ENCODE peak calls at places on chromosomes 12 and 14, in eight cellular contexts. D is H9, Z is vagina, B is coronary artery, I is bronchial epithelial cell, O is RWPE1, E is HFFc6, V is Calu3. U is an unnamed sample.

GRCh38 chr14:103805708-103806107 is 41.7 kb downstream of the PPP1R13B start:
- DNase-seq in D (no peak), Z (no peak), B (no peak), I (no peak), O (no peak), E (no peak), V (no peak), U (no peak)

GRCh38 chr14:76257111-76257803 is 105.5 kb downstream of the GPATCH2L start:
- DNase-seq in D (no peak), Z (no peak), B (no peak), I (no peak), O (no peak), E (no peak), V (no peak), U (no peak)

GRCh38 chr14:105581551-105582341 is 55.4 kb downstream of the TMEM121 start:
- DNase-seq in D (no peak), Z (no peak), B (peak), I (no peak), O (no peak), E (no peak), V (no peak), U (peak)

GRCh38 chr12:12734561-12735071 is 17.4 kb downstream of the CDKN1B start:
- DNase-seq in D (no peak), Z (no peak), B (no peak), I (no peak), O (no peak), E (peak), V (no peak), U (no peak)

GRCh38 chr12:24751181-24751580 is 197.7 kb downstream of the BCAT1 start:
- DNase-seq in D (no peak), Z (no peak), B (no peak), I (no peak), O (no peak), E (no peak), V (no peak), U (no peak)

GRCh38 chr12:74317078-74317581 is 220.5 kb upstream of the ATXN7L3B start:
- DNase-seq in D (peak), Z (no peak), B (no peak), I (peak), O (peak), E (no peak), V (peak), U (no peak)

GRCh38 chr14:75373616-75374015 is 54.2 kb upstream of the JDP2 start:
- DNase-seq in D (no peak), Z (peak), B (no peak), I (no peak), O (no peak), E (no peak), V (no peak), U (no peak)

GRCh38 chr14:54606178-54606577 is 39.2 kb downstream of the SAMD4A start:
- DNase-seq in D (peak), Z (no peak), B (no peak), I (no peak), O (no peak), E (peak), V (no peak), U (peak)

GRCh38 chr12:102481705-102482104 is 1.3 kb upstream of the IGF1 start:
- DNase-seq in D (no peak), Z (no peak), B (no peak), I (no peak), O (no peak), E (no peak), V (no peak), U (no peak)

GRCh38 chr14:104444159-104445030 is 135.2 kb upstream of the C14orf180 start:
- DNase-seq in D (no peak), Z (peak), B (no peak), I (no peak), O (no peak), E (no peak), V (no peak), U (peak)

GRCh38 chr14:58455593-58456265 is 28.2 kb downstream of the KIAA0586 start:
- DNase-seq in D (no peak), Z (no peak), B (no peak), I (peak), O (peak), E (peak), V (no peak), U (no peak)

GRCh38 chr14:84017533-84017932 is 1512.4 kb upstream of the FLRT2 start:
- DNase-seq in D (no peak), Z (no peak), B (no peak), I (no peak), O (no peak), E (no peak), V (no peak), U (no peak)

GRCh38 chr12:39230086-39230485 is 212.8 kb downstream of the KIF21A start:
- DNase-seq in D (no peak), Z (no peak), B (no peak), I (peak), O (peak), E (no peak), V (no peak), U (no peak)

GRCh38 chr12:116996058-116996457 is 85.3 kb downstream of the FBXW8 start:
- DNase-seq in D (no peak), Z (no peak), B (no peak), I (no peak), O (no peak), E (no peak), V (no peak), U (no peak)

GRCh38 chr14:28321475-28322244 is 444.9 kb upstream of the FOXG1 start:
- DNase-seq in D (no peak), Z (no peak), B (no peak), I (peak), O (peak), E (no peak), V (no peak), U (no peak)

GRCh38 chr14:59463773-59464650 is 1.2 kb downstream of the GPR135 start:
- DNase-seq in D (peak), Z (no peak), B (no peak), I (no peak), O (no peak), E (no peak), V (no peak), U (peak)

GRCh38 chr12:96710127-96710745 is 196.8 kb upstream of the NEDD1 start:
- DNase-seq in D (peak), Z (no peak), B (no peak), I (peak), O (no peak), E (no peak), V (peak), U (no peak)

GRCh38 chr14:68627868-68628604 is 164.8 kb downstream of the ZFP36L1 start:
- DNase-seq in D (peak), Z (peak), B (peak), I (peak), O (no peak), E (no peak), V (peak), U (peak)

GRCh38 chr14:76793956-76794355 is 18.7 kb downstream of the ANGEL1 start:
- DNase-seq in D (no peak), Z (no peak), B (no peak), I (no peak), O (no peak), E (no peak), V (no peak), U (no peak)

GRCh38 chr12:91620422-91620821 is 437.8 kb upstream of the DCN start:
- DNase-seq in D (no peak), Z (no peak), B (no peak), I (no peak), O (no peak), E (no peak), V (no peak), U (no peak)

GRCh38 chr12:52044284-52044983 is 6.8 kb upstream of the NR4A1 start:
- DNase-seq in D (no peak), Z (no peak), B (peak), I (no peak), O (no peak), E (peak), V (no peak), U (peak)

GRCh38 chr12:90099288-90099687 is 390.6 kb upstream of the ATP2B1 start:
- DNase-seq in D (no peak), Z (no peak), B (no peak), I (peak), O (no peak), E (peak), V (no peak), U (no peak)

GRCh38 chr12:116060765-116061164 is 216.7 kb downstream of the MED13L start:
- DNase-seq in D (no peak), Z (no peak), B (no peak), I (no peak), O (no peak), E (no peak), V (no peak), U (no peak)

GRCh38 chr12:56808954-56809353 is 45.8 kb downstream of the HSD17B6 start:
- DNase-seq in D (no peak), Z (no peak), B (no peak), I (peak), O (no peak), E (peak), V (no peak), U (no peak)

GRCh38 chr14:68534301-68534700 is 258.6 kb downstream of the ZFP36L1 start:
- DNase-seq in D (no peak), Z (no peak), B (no peak), I (no peak), O (no peak), E (no peak), V (no peak), U (no peak)

GRCh38 chr12:45509621-45510020 is 219.9 kb upstream of the ARID2 start:
- DNase-seq in D (no peak), Z (no peak), B (no peak), I (no peak), O (no peak), E (no peak), V (no peak), U (no peak)

GRCh38 chr14:21917699-21918436 is 244.2 kb upstream of the OR4E1 start:
- DNase-seq in D (no peak), Z (no peak), B (no peak), I (peak), O (peak), E (peak), V (peak), U (peak)

DNA sequence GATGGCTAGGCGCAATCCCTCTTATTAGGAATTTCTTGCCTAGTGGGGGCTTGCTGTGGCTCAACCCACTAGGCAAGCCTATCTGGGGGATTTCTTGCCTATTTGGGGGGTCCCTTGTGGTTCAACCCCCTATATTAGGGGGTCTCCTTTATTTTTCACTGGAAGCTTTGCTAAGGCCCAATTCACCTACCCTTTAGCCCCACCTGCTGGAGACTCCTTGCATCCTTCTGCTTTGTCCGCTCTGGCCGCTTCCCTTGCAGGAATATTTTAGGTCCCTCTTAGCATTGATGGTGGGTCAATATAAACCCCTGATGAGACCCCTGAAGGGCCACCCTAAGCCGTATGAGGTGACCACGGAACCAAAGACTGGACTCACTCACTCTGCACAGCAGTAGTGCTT is 1552.1 kb downstream of the AACS start:
- DNase-seq in D (peak), Z (no peak), B (no peak), I (no peak), O (no peak), E (peak), V (peak), U (no peak)
- TF ChIP-seq CTCF in D (peak), Z (no peak), B (no peak), I (no peak), O (no peak), E (peak), V (peak), U (no peak)

GRCh38 chr12:66066071-66066928 is 64.2 kb downstream of the LLPH start:
- DNase-seq in D (no peak), Z (no peak), B (no peak), I (no peak), O (no peak), E (no peak), V (peak), U (no peak)
- TF ChIP-seq CTCF in D (no peak), Z (no peak), B (no peak), I (no peak), O (no peak), E (peak), V (no peak), U (no peak)

DNA sequence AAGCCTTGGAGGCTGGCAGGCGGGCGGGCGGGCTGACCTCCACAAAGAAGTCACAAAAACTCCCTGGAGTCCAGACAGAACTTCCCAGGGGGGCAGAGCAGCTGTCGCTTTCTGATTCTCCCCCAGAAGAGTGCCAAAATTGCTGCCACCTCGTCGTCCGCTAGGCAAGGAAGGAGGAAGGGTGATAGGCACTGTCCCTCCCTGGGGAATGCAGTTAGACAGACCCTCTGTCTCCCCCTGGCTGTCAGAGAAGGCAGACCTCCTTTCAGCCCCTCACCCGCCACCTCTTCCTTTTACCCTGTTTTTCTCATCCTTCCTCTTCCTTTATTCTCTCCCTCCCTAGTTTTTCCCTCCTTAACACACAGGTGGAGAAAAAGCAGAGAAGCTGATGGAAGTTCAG is 18.7 kb downstream of the GRIN2B start:
- DNase-seq in D (peak), Z (no peak), B (no peak), I (no peak), O (no peak), E (no peak), V (peak), U (peak)
- TF ChIP-seq CTCF in D (peak), Z (no peak), B (no peak), I (no peak), O (no peak), E (no peak), V (peak), U (no peak)

GRCh38 chr12:19055589-19055988 is 73.9 kb upstream of the PLEKHA5 start:
- DNase-seq in D (no peak), Z (no peak), B (no peak), I (no peak), O (no peak), E (no peak), V (no peak), U (no peak)

GRCh38 chr12:19053999-19054398 is 75.5 kb upstream of the PLEKHA5 start:
- DNase-seq in D (no peak), Z (no peak), B (no peak), I (no peak), O (no peak), E (no peak), V (no peak), U (no peak)

GRCh38 chr12:19053218-19053617 is 76.3 kb upstream of the PLEKHA5 start:
- DNase-seq in D (no peak), Z (no peak), B (no peak), I (no peak), O (no peak), E (no peak), V (no peak), U (no peak)

GRCh38 chr12:19048943-19049342 is 80.6 kb upstream of the PLEKHA5 start:
- DNase-seq in D (no peak), Z (no peak), B (no peak), I (peak), O (no peak), E (no peak), V (peak), U (no peak)

DNA sequence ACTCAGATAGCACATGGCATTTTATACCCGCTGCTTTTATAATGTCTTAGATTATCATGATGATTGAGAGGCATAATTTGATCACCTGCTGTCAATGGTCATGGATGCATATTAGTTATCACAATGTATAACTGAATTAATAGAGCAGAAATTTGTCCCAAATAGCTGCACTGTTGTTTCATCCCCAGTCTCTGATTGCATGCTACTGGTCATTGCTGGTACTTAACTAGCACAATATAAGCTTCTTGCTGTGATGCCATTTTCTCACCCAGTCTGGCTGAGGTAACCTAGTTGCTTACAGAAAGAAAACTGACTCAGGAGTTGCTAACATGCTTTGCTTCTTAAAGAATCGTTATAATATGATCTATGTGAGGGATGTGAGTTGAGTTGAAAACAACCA is 76.8 kb upstream of the PLEKHA5 start:
- DNase-seq in D (no peak), Z (no peak), B (no peak), I (no peak), O (no peak), E (no peak), V (no peak), U (no peak)
- TF ChIP-seq CTCF in D (no peak), Z (no peak), B (no peak), I (no peak), O (no peak), E (no peak), V (no peak), U (no peak)

DNA sequence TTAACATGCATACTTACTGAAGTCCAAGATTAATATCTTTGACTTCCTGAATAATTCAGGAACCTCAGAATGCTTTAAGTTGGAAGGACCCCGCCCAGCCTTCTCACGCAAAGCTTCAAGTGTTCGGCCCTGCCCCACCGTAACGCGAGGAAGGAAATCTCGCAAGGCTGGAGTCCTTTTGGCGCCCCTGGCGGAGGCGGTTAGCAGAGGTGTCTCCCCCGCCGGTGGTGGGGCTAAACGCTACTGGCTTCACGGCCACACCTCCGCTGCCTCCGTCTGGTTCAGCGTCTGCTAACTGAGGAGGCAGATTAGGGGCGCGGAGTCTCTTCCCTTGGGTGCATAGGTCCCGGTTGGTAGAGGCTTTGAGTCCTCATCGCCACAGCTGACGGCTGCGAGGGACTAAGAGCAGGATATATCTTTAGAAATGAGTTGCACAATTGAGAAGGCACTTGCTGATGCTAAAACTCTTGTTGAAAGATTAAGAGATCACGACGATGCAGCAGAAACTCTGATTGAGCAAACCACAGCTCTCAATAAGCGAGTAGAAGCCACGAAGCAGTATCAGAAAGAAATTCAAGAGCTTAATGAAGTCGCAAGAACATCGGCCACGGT is 21.9 kb downstream of the SPATS2 start:
- DNase-seq in D (peak), Z (no peak), B (no peak), I (no peak), O (no peak), E (no peak), V (no peak), U (peak)
- TF ChIP-seq CTCF in D (peak), Z (no peak), B (no peak), I (no peak), O (no peak), E (no peak), V (no peak), U (no peak)

DNA sequence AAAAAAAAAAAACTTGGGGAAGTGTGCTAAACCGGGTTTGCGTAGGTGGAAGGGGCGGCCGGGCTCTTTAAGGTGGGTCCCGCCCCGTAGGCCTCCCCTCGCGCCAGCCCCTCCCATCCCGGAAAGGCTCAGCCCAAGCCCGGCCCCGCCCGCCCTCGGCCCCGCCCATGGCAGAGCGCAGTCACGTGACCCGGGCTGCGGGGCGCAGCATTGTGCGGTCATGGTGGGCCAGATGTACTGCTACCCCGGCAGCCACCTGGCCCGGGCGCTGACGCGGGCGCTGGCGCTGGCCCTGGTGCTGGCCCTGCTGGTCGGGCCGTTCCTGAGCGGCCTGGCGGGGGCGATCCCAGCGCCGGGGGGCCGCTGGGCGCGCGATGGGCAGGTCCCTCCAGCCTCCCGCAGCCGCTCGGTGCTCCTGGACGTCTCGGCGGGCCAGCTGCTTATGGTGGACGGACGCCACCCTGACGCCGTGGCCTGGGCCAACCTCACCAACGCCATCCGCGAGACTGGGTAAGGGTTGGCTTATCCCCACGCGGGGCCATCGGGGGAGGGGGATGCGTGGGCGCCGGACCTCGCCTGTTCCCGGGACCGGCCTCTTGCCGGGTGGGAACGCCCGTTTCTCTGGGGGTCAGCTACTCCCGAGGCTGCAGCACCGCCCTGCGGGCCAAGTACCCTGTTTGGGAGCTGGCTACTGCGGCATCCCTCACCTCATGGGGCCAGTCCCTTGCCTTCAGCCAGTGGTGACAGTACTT is at the start of gene PLBD2:
- DNase-seq in D (peak), Z (no peak), B (peak), I (peak), O (peak), E (peak), V (peak), U (peak)
- TF ChIP-seq CTCF in D (no peak), Z (no peak), B (no peak), I (no peak), O (no peak), E (peak), V (no peak), U (no peak)

DNA sequence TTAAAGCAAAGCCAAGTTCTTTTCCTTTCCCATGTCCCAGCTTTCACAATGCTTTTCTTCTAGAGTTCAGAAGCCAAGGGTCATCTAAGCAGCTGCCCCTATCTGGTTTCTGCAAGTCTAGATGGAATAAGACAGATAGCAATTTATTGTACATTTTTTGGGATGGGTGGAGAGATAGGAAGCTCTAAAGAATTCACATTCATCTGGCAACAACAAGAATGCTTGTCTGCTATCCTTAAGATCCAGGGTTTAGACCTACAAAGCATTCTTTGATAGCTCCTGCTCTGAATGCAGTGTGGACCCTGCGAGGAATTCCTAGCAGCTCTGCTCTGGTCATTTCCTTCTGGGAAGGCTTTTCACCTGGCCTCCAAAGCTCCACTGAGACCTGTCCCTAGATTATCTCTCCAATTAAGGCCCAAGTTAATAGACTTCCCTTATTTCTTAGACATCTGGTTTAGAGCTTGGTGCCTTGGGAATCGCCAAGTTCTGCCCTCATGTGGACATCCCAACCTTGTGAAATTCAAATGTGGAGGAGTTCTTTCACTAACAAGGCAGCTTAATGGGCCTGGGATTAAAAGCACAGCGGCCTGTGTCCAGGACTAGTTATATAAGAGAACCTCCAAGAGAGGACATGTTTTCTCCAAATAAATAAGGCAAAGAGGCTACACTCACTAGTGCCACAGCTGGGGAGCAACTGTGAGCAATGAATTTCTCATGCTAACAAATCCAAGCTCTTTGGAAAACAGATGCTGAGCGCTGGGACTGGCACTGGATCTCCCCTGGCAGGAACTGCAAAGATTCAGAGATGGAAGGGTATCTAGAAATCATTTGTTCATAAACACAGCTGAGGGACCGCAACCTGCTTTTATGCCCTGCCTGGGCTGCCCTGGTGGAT is 384.5 kb upstream of the DDHD1 start:
- DNase-seq in D (no peak), Z (no peak), B (no peak), I (no peak), O (no peak), E (no peak), V (no peak), U (no peak)
- TF ChIP-seq CTCF in D (peak), Z (no peak), B (no peak), I (no peak), O (no peak), E (peak), V (no peak), U (no peak)

U was measured in upper lobe of left lung.